ENCODE peak calls at places on chromosomes 7 and 10, in eight cellular contexts. Z is NCI-H1417; P is WERI-Rb-1; N is ovary; H is cardiac muscle cell; Y is stimulated activated CD4-positive, alpha-beta T cell treated with anti-CD3 and anti-CD28 coated beads, Interleukin-15, amount 100 ng/mL, for 24 hours; Q is HEK293T; W is stimulated activated CD8-positive, alpha-beta memory T cell treated with anti-CD3 and anti-CD28 coated beads, Interleukin-12 subunit alpha, Interleukin-12 subunit beta, amount 100 ng/mL, for 4 hours. F is an unnamed sample.

GRCh38 chr7:116569737-116570136 is 44.9 kb downstream of the CAV1 start:
- DNase-seq in Z (no peak), H (peak; percentile 68), W (no peak), P (no peak), N (no peak), Y (no peak), Q (no peak), F (no peak)

GRCh38 chr7:47651355-47652317 is 69.7 kb upstream of the TNS3 start:
- DNase-seq in H (peak; percentile 97), Y (no peak), N (no peak), W (no peak), Q (no peak), P (no peak), Z (no peak), F (no peak)

GRCh38 chr7:20331912-20332317 is 1.2 kb downstream of the ITGB8 start:
- DNase-seq in P (peak; percentile 42), N (no peak), Y (no peak), Z (no peak), H (no peak), Q (no peak), W (no peak), F (no peak)

GRCh38 chr10:28375399-28376354 is 72.8 kb upstream of the MPP7 start:
- DNase-seq in P (no peak), Y (no peak), N (no peak), H (peak; percentile 67), Z (no peak), W (no peak), Q (peak; percentile 12), F (no peak)

GRCh38 chr10:6314620-6315205 is 112.0 kb downstream of the PFKFB3 start:
- DNase-seq in Q (no peak), H (no peak), P (no peak), W (no peak), Z (no peak), Y (no peak), N (no peak), F (no peak)

GRCh38 chr10:119498889-119499864 is 43.3 kb downstream of the RGS10 start:
- DNase-seq in H (peak; percentile 35), N (no peak), Q (no peak), P (no peak), W (no peak), Z (no peak), Y (peak; percentile 43), F (no peak)

GRCh38 chr7:116610721-116611120 is 61.3 kb upstream of the MET start:
- DNase-seq in Y (no peak), Q (no peak), W (no peak), N (no peak), Z (no peak), P (no peak), H (no peak), F (no peak)

GRCh38 chr7:138941545-138941944 is 39.6 kb downstream of the KIAA1549 start:
- DNase-seq in W (no peak), Y (no peak), Q (no peak), P (peak; percentile 21), H (no peak), N (no peak), Z (peak; percentile 10), F (no peak)

GRCh38 chr10:103067484-103067883 is 125.6 kb downstream of the NT5C2 start:
- DNase-seq in H (no peak), Y (no peak), Z (no peak), Q (no peak), W (no peak), N (no peak), P (no peak), F (no peak)

GRCh38 chr7:37495574-37496184 is 47.0 kb upstream of the ELMO1 start:
- DNase-seq in W (no peak), Z (peak; percentile 47), N (no peak), Q (peak; percentile 21), Y (no peak), P (no peak), H (peak; percentile 74), F (peak; percentile 29)

GRCh38 chr7:88293866-88294265 is 12.8 kb downstream of the STEAP4 start:
- DNase-seq in H (no peak), Z (no peak), W (no peak), Q (no peak), Y (no peak), N (no peak), P (no peak), F (no peak)

GRCh38 chr10:119871881-119872609 is 598 bp downstream of the MCMBP start:
- DNase-seq in Y (peak; percentile 68), W (peak; percentile 43), N (peak; percentile 73), Q (peak; percentile 46), P (peak; percentile 66), H (peak; percentile 75), Z (peak; percentile 56), F (peak; percentile 27)

GRCh38 chr10:30455816-30456215 is 21.8 kb downstream of the MAP3K8 start:
- DNase-seq in Y (no peak), P (no peak), Z (no peak), N (peak; percentile 49), W (no peak), Q (no peak), H (no peak), F (no peak)

GRCh38 chr10:124983321-124983720 is 41.4 kb downstream of the ZRANB1 start:
- DNase-seq in P (no peak), W (no peak), N (no peak), H (peak; percentile 35), Z (no peak), Y (no peak), Q (no peak), F (no peak)

GRCh38 chr7:80740778-80741545 is 102.5 kb downstream of the CD36 start:
- DNase-seq in W (no peak), P (no peak), N (no peak), H (peak; percentile 20), Y (no peak), Z (no peak), Q (no peak), F (no peak)

GRCh38 chr10:11082551-11082950 is 64.9 kb downstream of the CELF2 start:
- DNase-seq in Z (no peak), Y (no peak), P (no peak), H (no peak), N (no peak), Q (no peak), W (no peak), F (no peak)

GRCh38 chr10:71964669-71965515 is 697 bp downstream of the CHST3 start:
- DNase-seq in H (peak; percentile 81), N (peak; percentile 75), Z (no peak), Q (no peak), P (peak; percentile 50), W (no peak), Y (peak; percentile 77), F (no peak)

GRCh38 chr7:138979988-138980574 is 1.1 kb downstream of the KIAA1549 start:
- DNase-seq in H (peak; percentile 2), P (no peak), N (no peak), Y (no peak), Z (peak; percentile 40), W (no peak), Q (no peak), F (peak; percentile 41)